ENCODE peak calls at places on chromosomes 12 and 14, in six cellular contexts. H is activated CD4-positive, alpha-beta T cell treated with anti-CD3 and anti-CD28 coated beads, Interleukin-2, amount 50 U/mL, for 1 hour; N is GM19239; L is T47D; E is foreskin fibroblast; M is NCI-H1436 treated with DMSO at 0.1 percent for 48 hours. D is an unnamed sample.

GRCh38 chr14:55899531-55899930 is 218.7 kb upstream of the PELI2 start:
- DNase-seq in H (no peak), N (no peak), E (no peak), L (no peak), M (no peak), D (no peak)

GRCh38 chr14:60648169-60648933 is 926 bp downstream of the SIX1 start:
- DNase-seq in N (no peak), M (no peak), L (peak; percentile 52), E (no peak), H (no peak), D (no peak)

GRCh38 chr12:6375269-6376078 is at the start of gene SCNN1A:
- DNase-seq in H (no peak), E (no peak), M (no peak), N (no peak), L (peak; percentile 89), D (no peak)

GRCh38 chr12:53299454-53300180 is at the start of gene MYG1:
- DNase-seq in E (peak; percentile 85), L (peak; percentile 93), H (peak; percentile 79), M (peak; percentile 20), N (peak; percentile 84), D (peak; percentile 86)

GRCh38 chr12:129372876-129373275 is 519.6 kb downstream of the GLT1D1 start:
- DNase-seq in L (no peak), H (no peak), N (no peak), E (no peak), M (no peak), D (no peak)

GRCh38 chr12:40107803-40108620 is 2.1 kb upstream of the SLC2A13 start:
- DNase-seq in E (no peak), M (no peak), H (no peak), N (no peak), L (no peak), D (no peak)

GRCh38 chr12:114627393-114627792 is 56.6 kb downstream of the TBX3 start:
- DNase-seq in L (no peak), N (no peak), H (no peak), E (no peak), M (no peak), D (no peak)

GRCh38 chr12:65175385-65175784 is 6.0 kb downstream of the LEMD3 start:
- DNase-seq in E (no peak), L (no peak), N (no peak), H (no peak), M (no peak), D (no peak)

GRCh38 chr12:123270380-123271181 is 1.1 kb downstream of the CDK2AP1 start:
- DNase-seq in E (peak; percentile 47), N (no peak), L (peak; percentile 37), M (no peak), H (no peak), D (peak; percentile 31)

GRCh38 chr12:132170637-132171292 is 26.5 kb downstream of the NOC4L start:
- DNase-seq in M (no peak), H (no peak), N (no peak), E (no peak), L (no peak), D (no peak)

GRCh38 chr14:93032301-93032929 is 83.3 kb downstream of the ITPK1 start:
- DNase-seq in H (no peak), M (no peak), L (no peak), N (no peak), E (no peak), D (no peak)